ENCODE peak calls at places on chromosomes 1 and 21, in seven cellular contexts. G, I, J, P, O, T and R are unnamed samples.

GRCh38 chr1:29282135-29282923 is 46.0 kb downstream of the PTPRU start:
- DNase-seq in P (no peak), I (no peak), J (no peak), O (no peak), G (no peak), T (no peak), R (no peak)

GRCh38 chr1:221366495-221367095 is 375.3 kb downstream of the DUSP10 start:
- DNase-seq in I (no peak), T (no peak), J (no peak), P (no peak), G (no peak), O (no peak), R (no peak)

GRCh38 chr1:161772397-161772796 is 6.3 kb downstream of the ATF6 start:
- DNase-seq in I (no peak), P (no peak), G (no peak), O (no peak), T (no peak), J (no peak), R (no peak)

GRCh38 chr1:195577748-195578147 is 1030.5 kb downstream of the KCNT2 start:
- DNase-seq in T (no peak), J (no peak), I (no peak), G (peak; percentile 2), O (no peak), P (no peak), R (no peak)

GRCh38 chr1:177229781-177230180 is 59.0 kb downstream of the BRINP2 start:
- DNase-seq in J (no peak), T (no peak), I (no peak), P (no peak), G (no peak), O (no peak), R (no peak)

GRCh38 chr1:150798509-150798908 is 9.6 kb downstream of the CTSK start:
- DNase-seq in J (no peak), T (no peak), I (no peak), P (no peak), O (peak; percentile 76), G (peak; percentile 5), R (no peak)

GRCh38 chr1:81327103-81327728 is 473.5 kb upstream of the ADGRL2 start:
- DNase-seq in P (no peak), O (no peak), T (no peak), G (no peak), I (no peak), J (no peak), R (no peak)

GRCh38 chr1:9150582-9151290 is 21.8 kb upstream of the GPR157 start:
- DNase-seq in J (peak; percentile 46), I (no peak), T (peak; percentile 61), G (no peak), O (peak; percentile 67), P (no peak), R (no peak)

GRCh38 chr1:180863158-180863775 is 49.4 kb upstream of the KIAA1614 start:
- DNase-seq in T (no peak), I (peak; percentile 43), J (no peak), O (peak; percentile 79), P (peak; percentile 31), G (peak; percentile 49), R (peak; percentile 8)

GRCh38 chr21:45593162-45594022 is 50.1 kb upstream of the PCBP3 start:
- DNase-seq in J (no peak), O (no peak), P (no peak), I (no peak), T (no peak), G (no peak), R (no peak)

GRCh38 chr21:34148826-34149558 is 75.6 kb downstream of the MRPS6 start:
- DNase-seq in G (no peak), O (no peak), J (no peak), I (no peak), P (no peak), T (no peak), R (no peak)

GRCh38 chr1:11948822-11949458 is 14.4 kb downstream of the PLOD1 start:
- DNase-seq in G (no peak), T (no peak), I (no peak), J (no peak), P (no peak), O (no peak), R (no peak)

GRCh38 chr21:26072891-26073615 is 97.5 kb downstream of the APP start:
- DNase-seq in O (peak; percentile 69), T (no peak), G (no peak), P (no peak), I (no peak), J (no peak), R (peak; percentile 56)

GRCh38 chr1:113895084-113895483 is 7.7 kb upstream of the BCL2L15 start:
- DNase-seq in J (peak; percentile 46), G (no peak), O (no peak), I (no peak), T (no peak), P (no peak), R (no peak)

GRCh38 chr1:234479866-234480265 is 887 bp upstream of the TARBP1 start:
- DNase-seq in G (no peak), I (no peak), J (no peak), T (no peak), P (no peak), O (no peak), R (no peak)

GRCh38 chr1:10803971-10804820 is 7.8 kb upstream of the CASZ1 start:
- DNase-seq in J (no peak), P (no peak), T (no peak), O (no peak), G (no peak), I (peak; percentile 62), R (no peak)

GRCh38 chr1:114152211-114153050 is 1.2 kb downstream of the SYT6 start:
- DNase-seq in G (peak; percentile 73), J (peak; percentile 40), T (peak; percentile 33), P (peak; percentile 7), O (peak; percentile 78), I (no peak), R (no peak)

GRCh38 chr1:198291036-198291435 is 134.2 kb downstream of the NEK7 start:
- DNase-seq in O (no peak), J (no peak), P (no peak), I (no peak), G (peak; percentile 34), T (no peak), R (no peak)

GRCh38 chr1:201508809-201509208 is 1.9 kb upstream of the CSRP1 start:
- DNase-seq in P (no peak), O (peak; percentile 60), T (no peak), G (no peak), J (no peak), I (no peak), R (no peak)

GRCh38 chr1:20466231-20466630 is 19.8 kb downstream of the CAMK2N1 start:
- DNase-seq in O (no peak), G (no peak), P (no peak), J (no peak), I (no peak), T (no peak), R (no peak)

GRCh38 chr1:116309090-116309870 is 63.8 kb upstream of the ATP1A1 start:
- DNase-seq in I (peak; percentile 39), J (no peak), P (no peak), T (no peak), O (no peak), G (no peak), R (no peak)

GRCh38 chr1:116310172-116310571 is 62.9 kb upstream of the ATP1A1 start:
- DNase-seq in J (no peak), I (no peak), O (no peak), G (no peak), P (no peak), T (no peak), R (no peak)

GRCh38 chr1:116306102-116306501 is 66.9 kb upstream of the ATP1A1 start:
- DNase-seq in O (no peak), P (no peak), G (no peak), J (no peak), I (no peak), T (no peak), R (no peak)

GRCh38 chr1:116302281-116302680 is 70.8 kb upstream of the ATP1A1 start:
- DNase-seq in O (no peak), J (no peak), P (no peak), G (no peak), T (no peak), I (no peak), R (no peak)

DNA sequence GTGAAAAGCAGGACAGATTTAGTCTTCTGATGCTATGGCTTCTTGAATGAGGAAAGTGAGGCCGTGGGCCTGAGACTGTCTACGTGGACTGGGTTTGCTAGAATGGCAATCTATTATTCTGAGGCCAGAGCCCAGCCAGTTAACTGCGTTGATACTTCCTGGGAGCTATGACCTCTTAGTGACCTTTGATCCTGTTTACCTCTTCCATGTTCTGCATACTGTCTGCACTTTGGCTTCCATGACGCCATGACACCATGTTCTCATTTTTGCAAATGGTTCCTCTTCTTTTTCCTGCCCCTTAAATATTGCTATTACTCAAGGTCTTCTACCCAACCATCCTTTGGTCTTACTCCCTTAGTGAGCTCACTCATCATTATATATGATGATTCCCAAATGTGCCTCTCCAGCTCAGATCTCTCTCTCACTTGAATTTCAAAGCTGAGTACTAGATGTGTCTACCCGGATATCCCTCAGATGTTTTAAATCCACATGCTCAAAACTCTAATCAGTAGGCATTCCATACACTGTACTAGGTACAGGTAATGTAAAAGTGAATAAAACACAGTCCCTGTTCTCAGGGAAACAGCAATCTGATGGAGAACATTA is 66.1 kb upstream of the ATP1A1 start:
- DNase-seq in T (no peak), G (no peak), I (no peak), J (no peak), O (no peak), P (no peak), R (no peak)
- TF ChIP-seq CTCF in T (no peak), G (no peak), I (no peak), J (no peak), O (no peak), P (no peak), R (no peak)

GRCh38 chr1:89302697-89303332 is 30.2 kb upstream of the GBP5 start:
- DNase-seq in J (no peak), P (no peak), T (no peak), I (no peak), O (no peak), G (no peak), R (no peak)
- H3K4me3 ChIP-seq in J (no peak overlapping the region), P (no peak overlapping the region), T (no peak overlapping the region), I (no peak overlapping the region), O (no peak overlapping the region), G (no peak overlapping the region), R (no peak overlapping the region)

GRCh38 chr1:204044448-204044847 is 28.5 kb upstream of the SOX13 start:
- DNase-seq in I (no peak), J (no peak), T (no peak), P (no peak), O (no peak), G (no peak), R (no peak)
- TF ChIP-seq CTCF in I (no peak), J (no peak), T (no peak), P (no peak), O (no peak), G (no peak), R (no peak)

DNA sequence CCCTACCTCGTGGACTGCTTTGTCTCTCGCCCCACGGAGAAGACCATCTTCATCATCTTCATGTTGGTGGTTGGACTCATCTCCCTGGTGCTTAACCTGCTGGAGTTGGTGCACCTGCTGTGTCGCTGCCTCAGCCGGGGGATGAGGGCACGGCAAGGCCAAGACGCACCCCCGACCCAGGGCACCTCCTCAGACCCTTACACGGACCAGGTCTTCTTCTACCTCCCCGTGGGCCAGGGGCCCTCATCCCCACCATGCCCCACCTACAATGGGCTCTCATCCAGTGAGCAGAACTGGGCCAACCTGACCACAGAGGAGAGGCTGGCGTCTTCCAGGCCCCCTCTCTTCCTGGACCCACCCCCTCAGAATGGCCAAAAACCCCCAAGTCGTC is 2.0 kb downstream of the GJA4 start:
- DNase-seq in J (no peak), I (no peak), T (no peak), G (no peak), O (no peak), P (no peak), R (no peak)
- H3K4me3 ChIP-seq in J (no peak overlapping the region), I (no peak overlapping the region), T (peak overlapping the region; percentile 73), G (no peak overlapping the region), O (no peak overlapping the region), P (no peak overlapping the region), R (no peak overlapping the region)

GRCh38 chr1:226403522-226404034 is 4.3 kb downstream of the PARP1 start:
- DNase-seq in G (no peak), J (no peak), I (no peak), P (no peak), T (no peak), O (peak; percentile 55), R (no peak)
- TF ChIP-seq CTCF in G (peak; percentile 36), J (no peak), I (no peak), P (no peak), T (peak; percentile 37), O (peak; percentile 24), R (peak; percentile 42)